ENCODE peak calls at places on chromosomes 6 and 20, in nine cellular contexts. Z, N, D, T, Q, S, R, I and A are unnamed samples.

GRCh38 chr6:16739329-16739801 is 21.9 kb downstream of the ATXN1 start:
- DNase-seq in Z (no peak), N (no peak), D (no peak), T (no peak), Q (no peak), S (no peak), R (no peak), I (no peak), A (no peak)

GRCh38 chr20:25014816-25015215 is 22.3 kb upstream of the APMAP start:
- DNase-seq in Z (no peak), N (no peak), D (no peak), T (peak), Q (no peak), S (no peak), R (peak), I (peak), A (no peak)

GRCh38 chr6:136254851-136255466 is 4.8 kb upstream of the MTFR2 start:
- DNase-seq in Z (no peak), N (no peak), D (no peak), T (no peak), Q (no peak), S (no peak), R (no peak), I (no peak), A (no peak)

GRCh38 chr20:37651932-37652331 is 41.9 kb upstream of the CTNNBL1 start:
- DNase-seq in Z (peak), N (peak), D (peak), T (peak), Q (no peak), S (peak), R (no peak), I (peak), A (peak)

GRCh38 chr20:62845416-62845815 is 16.2 kb downstream of the TCFL5 start:
- DNase-seq in Z (no peak), N (no peak), D (no peak), T (no peak), Q (no peak), S (no peak), R (no peak), I (no peak), A (no peak)

GRCh38 chr6:151107897-151108427 is 131.8 kb upstream of the AKAP12 start:
- DNase-seq in Z (no peak), N (no peak), D (no peak), T (no peak), Q (no peak), S (no peak), R (no peak), I (no peak), A (no peak)

GRCh38 chr20:33172781-33173180 is 4.8 kb downstream of the BPIFA2 start:
- DNase-seq in Z (peak), N (no peak), D (no peak), T (no peak), Q (no peak), S (no peak), R (no peak), I (no peak), A (no peak)

GRCh38 chr6:139344186-139344963 is 30.1 kb downstream of the CITED2 start:
- DNase-seq in Z (no peak), N (no peak), D (no peak), T (no peak), Q (no peak), S (no peak), R (no peak), I (no peak), A (no peak)

GRCh38 chr6:14079433-14079832 is 38.1 kb upstream of the CD83 start:
- DNase-seq in Z (peak), N (peak), D (no peak), T (no peak), Q (no peak), S (peak), R (no peak), I (no peak), A (no peak)

GRCh38 chr6:1821188-1822183 is 211.8 kb downstream of the FOXC1 start:
- DNase-seq in Z (peak), N (no peak), D (no peak), T (no peak), Q (no peak), S (no peak), R (no peak), I (no peak), A (no peak)

GRCh38 chr6:159595173-159595572 is 97.9 kb downstream of the SOD2 start:
- DNase-seq in Z (peak), N (peak), D (peak), T (no peak), Q (peak), S (no peak), R (no peak), I (no peak), A (no peak)

GRCh38 chr20:32969356-32970114 is 34.7 kb downstream of the SUN5 start:
- DNase-seq in Z (no peak), N (no peak), D (no peak), T (peak), Q (no peak), S (no peak), R (peak), I (no peak), A (no peak)

GRCh38 chr20:16301981-16302380 is 271.3 kb downstream of the KIF16B start:
- DNase-seq in Z (no peak), N (no peak), D (no peak), T (no peak), Q (no peak), S (no peak), R (no peak), I (no peak), A (no peak)

GRCh38 chr6:14361297-14361696 is 243.7 kb downstream of the CD83 start:
- DNase-seq in Z (no peak), N (no peak), D (no peak), T (no peak), Q (no peak), S (no peak), R (no peak), I (no peak), A (no peak)

GRCh38 chr20:45311589-45312211 is 3.6 kb upstream of the MATN4 start:
- DNase-seq in Z (peak), N (peak), D (peak), T (peak), Q (peak), S (peak), R (peak), I (peak), A (peak)

GRCh38 chr20:62834967-62835730 is 18.3 kb downstream of the COL9A3 start:
- DNase-seq in Z (no peak), N (no peak), D (no peak), T (no peak), Q (no peak), S (no peak), R (peak), I (no peak), A (no peak)